ENCODE peak calls at places on chromosomes 11 and 22, in six cellular contexts. K is effector CD4-positive, alpha-beta T cell; D is M059J; G is iris pigment epithelial cell; W is activated CD4-positive, alpha-beta memory T cell treated with anti-CD3 and anti-CD28 coated beads for 36 hours; T is iPS-NIHi11. O is an unnamed sample.

GRCh38 chr11:9733212-9733611 is 69.3 kb downstream of the SWAP70 start:
- DNase-seq in T (no peak), K (no peak), D (no peak), G (no peak), W (no peak), O (no peak)

GRCh38 chr22:21984793-21985192 is 2.2 kb upstream of the TOP3B start:
- DNase-seq in K (no peak), D (no peak), W (peak), T (peak), G (peak), O (no peak)

GRCh38 chr11:111399187-111400031 is 20.3 kb upstream of the POU2AF1 start:
- DNase-seq in K (no peak), T (no peak), W (no peak), D (no peak), G (no peak), O (no peak)

GRCh38 chr11:12764187-12764914 is 90.1 kb downstream of the TEAD1 start:
- DNase-seq in G (no peak), T (no peak), D (no peak), K (no peak), W (no peak), O (no peak)

GRCh38 chr22:35323305-35323704 is 23.6 kb downstream of the TOM1 start:
- DNase-seq in K (no peak), T (no peak), G (no peak), W (no peak), D (no peak), O (no peak)

GRCh38 chr11:131827440-131827839 is 457.0 kb downstream of the NTM start:
- DNase-seq in W (no peak), G (no peak), K (no peak), T (no peak), D (no peak), O (no peak)

GRCh38 chr11:67674442-67674871 is at the start of gene ALDH3B2:
- DNase-seq in D (no peak), T (peak), W (no peak), K (no peak), G (no peak), O (no peak)

GRCh38 chr11:22634897-22635629 is 9.4 kb upstream of the FANCF start:
- DNase-seq in W (no peak), T (no peak), G (peak), D (peak), K (no peak), O (no peak)

GRCh38 chr11:112655386-112655785 is 305.8 kb upstream of the NCAM1 start:
- DNase-seq in K (no peak), W (no peak), G (peak), T (no peak), D (peak), O (no peak)

GRCh38 chr22:42509548-42509947 is 10.0 kb downstream of the RRP7A start:
- DNase-seq in K (no peak), W (no peak), D (no peak), T (no peak), G (no peak), O (no peak)

GRCh38 chr11:69285766-69286165 is 8.2 kb upstream of the MYEOV start:
- DNase-seq in D (no peak), T (no peak), W (no peak), K (no peak), G (no peak), O (no peak)

GRCh38 chr22:17580461-17581031 is 17.2 kb downstream of the SLC25A18 start:
- DNase-seq in G (no peak), W (no peak), T (peak), D (no peak), K (no peak), O (no peak)

GRCh38 chr22:47127441-47127871 is 365.0 kb downstream of the TBC1D22A start:
- DNase-seq in G (no peak), T (no peak), D (no peak), K (no peak), W (no peak), O (no peak)

GRCh38 chr11:62556102-62556871 is 9.7 kb upstream of the AHNAK start:
- DNase-seq in K (peak), T (peak), D (peak), G (peak), W (peak), O (peak)

GRCh38 chr22:28231423-28231822 is 312.4 kb upstream of the PITPNB start:
- DNase-seq in D (peak), G (peak), T (peak), K (no peak), W (no peak), O (no peak)

GRCh38 chr22:17154971-17155370 is 4.1 kb downstream of the HDHD5 start:
- DNase-seq in W (no peak), G (no peak), K (no peak), D (no peak), T (no peak), O (no peak)

GRCh38 chr11:111531687-111532364 is 8.7 kb upstream of the LAYN start:
- DNase-seq in K (peak), W (peak), D (peak), G (peak), T (no peak), O (no peak)

GRCh38 chr22:20507253-20508066 is at the start of gene MED15:
- DNase-seq in K (peak), D (peak), G (peak), T (peak), W (peak), O (peak)

GRCh38 chr22:43092085-43092484 is 2.9 kb upstream of the TTLL1 start:
- DNase-seq in G (no peak), D (no peak), K (no peak), W (no peak), T (no peak), O (no peak)

GRCh38 chr11:80596291-80596810 is 1155.5 kb upstream of the TENM4 start:
- DNase-seq in G (no peak), K (no peak), W (no peak), T (no peak), D (peak), O (no peak)

GRCh38 chr11:107856981-107857517 is 1.5 kb downstream of the SLC35F2 start:
- DNase-seq in K (no peak), G (no peak), D (peak), T (no peak), W (no peak), O (no peak)

GRCh38 chr11:47342854-47343253 is 9.6 kb downstream of the MYBPC3 start:
- DNase-seq in W (no peak), D (no peak), K (no peak), G (no peak), T (no peak), O (no peak)